ENCODE peak calls at places on chromosomes 1 and 21, in four cellular contexts. D is MCF 10A, I is GM06990, X is cardiac fibroblast. H is an unnamed sample.

GRCh38 chr1:112988367-112988766 is 32.4 kb upstream of the SLC16A1 start:
- DNase-seq in X (no peak), I (no peak), D (peak), H (no peak)

GRCh38 chr1:186615332-186615731 is 64.9 kb downstream of the PTGS2 start:
- DNase-seq in D (no peak), I (no peak), X (no peak), H (no peak)

GRCh38 chr1:59434336-59434735 is 137.4 kb downstream of the FGGY start:
- DNase-seq in D (peak), I (no peak), X (peak), H (no peak)

GRCh38 chr21:30209571-30209970 is 6.3 kb downstream of the CLDN8 start:
- DNase-seq in X (peak), D (peak), I (no peak), H (no peak)

GRCh38 chr21:35179990-35180557 is 131.0 kb upstream of the RUNX1 start:
- DNase-seq in X (peak), I (no peak), D (peak), H (no peak)

GRCh38 chr21:38440746-38441145 is 57.5 kb downstream of the ERG start:
- DNase-seq in I (no peak), D (peak), X (peak), H (no peak)

GRCh38 chr1:118300808-118301207 is 115.8 kb upstream of the SPAG17 start:
- DNase-seq in D (no peak), X (no peak), I (no peak), H (no peak)

GRCh38 chr1:234683856-234684632 is 74.1 kb upstream of the IRF2BP2 start:
- DNase-seq in D (peak), X (peak), I (no peak), H (peak)

GRCh38 chr1:27650527-27651175 is 15.7 kb upstream of the FGR start:
- DNase-seq in D (peak), X (peak), I (no peak), H (no peak)

GRCh38 chr1:158067651-158068050 is 74.2 kb downstream of the KIRREL1 start:
- DNase-seq in I (no peak), X (peak), D (no peak), H (no peak)

GRCh38 chr21:34635307-34635706 is 20.4 kb upstream of the RCAN1 start:
- DNase-seq in I (no peak), X (no peak), D (no peak), H (no peak)

GRCh38 chr21:33123396-33124120 is 53.6 kb downstream of the OLIG1 start:
- DNase-seq in X (no peak), I (no peak), D (peak), H (no peak)

GRCh38 chr1:115469703-115470476 is 131.8 kb upstream of the NGF start:
- DNase-seq in I (no peak), D (peak), X (peak), H (peak)

GRCh38 chr1:209652873-209653401 is 712 bp upstream of the LAMB3 start:
- DNase-seq in D (peak), I (no peak), X (peak), H (no peak)

GRCh38 chr1:174971902-174972301 is 27.8 kb upstream of the CACYBP start:
- DNase-seq in I (no peak), D (no peak), X (no peak), H (no peak)

GRCh38 chr1:111739222-111739983 is at the start of gene INKA2:
- DNase-seq in X (peak), D (peak), I (peak), H (peak)

GRCh38 chr1:205329719-205330118 is 8.2 kb upstream of the NUAK2 start:
- DNase-seq in I (no peak), D (no peak), X (no peak), H (no peak)

GRCh38 chr1:196160066-196160795 is 448.0 kb downstream of the KCNT2 start:
- DNase-seq in I (no peak), X (peak), D (peak), H (no peak)

GRCh38 chr1:3568815-3569435 is 42.4 kb downstream of the MEGF6 start:
- DNase-seq in D (no peak), X (no peak), I (no peak), H (no peak)

GRCh38 chr1:172837816-172838680 is 179.1 kb downstream of the FASLG start:
- DNase-seq in D (peak), I (peak), X (no peak), H (no peak)

GRCh38 chr1:112575154-112575804 is 43.7 kb downstream of the ST7L start:
- DNase-seq in D (peak), X (peak), I (no peak), H (no peak)

GRCh38 chr21:29712818-29713217 is 227.0 kb downstream of the GRIK1 start:
- DNase-seq in D (no peak), X (peak), I (no peak), H (no peak)

GRCh38 chr1:212074856-212075255 is 39.3 kb downstream of the DTL start:
- DNase-seq in I (no peak), D (no peak), X (no peak), H (no peak)

GRCh38 chr1:248852548-248852947 is 6.3 kb downstream of the ZNF692 start:
- DNase-seq in D (no peak), X (no peak), I (no peak), H (no peak)

GRCh38 chr1:6225651-6226050 is 10.1 kb downstream of the ICMT start:
- DNase-seq in I (no peak), D (no peak), X (no peak), H (no peak)

GRCh38 chr1:226903819-226904710 is 33.6 kb downstream of the PSEN2 start:
- DNase-seq in D (peak), I (no peak), X (peak), H (no peak)

GRCh38 chr1:161440312-161440894 is 64.9 kb upstream of the FCGR2A start:
- DNase-seq in X (peak), I (peak), D (peak), H (peak)

GRCh38 chr21:42209801-42210479 is 9.0 kb upstream of the ABCG1 start:
- DNase-seq in I (no peak), D (no peak), X (no peak), H (no peak)

GRCh38 chr1:89590341-89591080 is 42.4 kb upstream of the LRRC8C start:
- DNase-seq in X (no peak), I (no peak), D (peak), H (no peak)

GRCh38 chr1:44237721-44238457 is 24.6 kb downstream of the DMAP1 start:
- DNase-seq in D (no peak), I (peak), X (peak), H (peak)

DNA sequence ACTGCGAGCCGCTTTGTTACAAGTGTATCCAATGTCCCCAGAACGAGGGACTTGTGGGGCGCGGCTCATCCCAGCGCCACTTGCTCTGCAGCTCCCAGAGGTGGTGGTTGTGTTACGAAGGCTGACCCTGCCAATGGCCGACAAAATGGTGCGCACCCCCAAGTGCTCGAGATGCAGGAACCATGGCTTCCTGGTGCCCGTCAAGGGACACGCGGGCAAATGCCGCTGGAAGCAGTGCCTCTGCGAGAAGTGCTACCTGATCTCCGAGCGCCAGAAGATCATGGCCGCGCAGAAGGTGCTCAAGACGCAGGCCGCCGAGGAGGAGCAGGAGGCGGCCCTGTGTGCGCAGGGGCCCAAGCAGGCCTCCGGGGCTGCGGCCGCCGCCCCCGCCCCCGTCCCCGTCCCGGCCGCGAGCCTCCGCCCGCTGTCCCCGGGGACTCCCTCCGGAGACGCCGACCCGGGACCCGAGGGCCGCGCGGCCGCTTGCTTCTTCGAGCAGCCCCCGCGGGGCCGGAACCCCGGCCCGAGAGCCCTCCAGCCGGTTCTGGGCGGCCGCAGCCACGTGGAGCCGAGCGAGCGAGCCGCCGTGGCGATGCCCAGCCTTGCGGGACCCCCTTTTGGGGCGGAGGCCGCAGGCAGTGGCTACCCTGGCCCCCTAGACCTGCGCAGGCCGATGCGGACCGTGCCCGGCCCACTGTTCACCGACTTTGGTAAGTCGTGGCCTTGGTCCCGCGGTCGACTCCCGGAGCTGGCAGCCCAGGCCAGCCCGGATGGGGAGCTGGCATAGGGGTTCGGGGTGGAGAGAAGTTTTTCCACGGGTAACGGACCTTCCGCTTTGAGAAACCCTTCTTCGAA is at the start of gene DMRTB1:
- DNase-seq in D (no peak), X (no peak), I (no peak), H (peak)
- TF ChIP-seq CTCF in D (no peak), X (no peak), I (no peak), H (no peak)

DNA sequence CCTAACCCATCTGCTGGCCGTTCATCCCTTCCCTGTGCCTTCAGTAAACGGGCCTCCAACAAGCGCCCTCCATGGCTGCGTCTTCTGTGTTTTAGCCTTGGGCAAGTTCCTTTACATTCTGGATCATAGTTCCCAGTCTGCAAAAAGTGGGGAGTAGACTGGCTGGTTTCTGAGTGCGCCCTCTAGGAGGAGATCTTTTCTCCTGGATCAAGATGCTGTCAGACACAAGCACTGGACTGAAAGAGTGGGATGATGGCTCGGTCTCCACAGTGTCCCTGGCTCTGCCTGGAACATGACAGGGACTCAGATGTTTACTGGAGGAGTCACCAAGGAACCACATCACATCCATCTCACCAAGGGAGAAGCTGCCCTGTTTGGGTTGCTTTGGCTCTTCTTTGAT is 88.8 kb downstream of the PRDM2 start:
- DNase-seq in X (no peak), D (no peak), I (no peak), H (no peak)
- TF ChIP-seq CTCF in X (no peak), D (no peak), I (no peak), H (no peak)

GRCh38 chr1:180920702-180921101 is 8.0 kb downstream of the KIAA1614 start:
- DNase-seq in D (no peak), I (no peak), X (no peak), H (no peak)
- TF ChIP-seq CTCF in D (peak), I (peak), X (peak), H (no peak)

GRCh38 chr1:54273837-54274192 is 73.8 kb downstream of the MRPL37 start:
- DNase-seq in D (no peak), I (no peak), X (peak), H (no peak)

GRCh38 chr1:54274881-54275280 is 74.9 kb downstream of the MRPL37 start:
- DNase-seq in X (no peak), I (no peak), D (no peak), H (no peak)

GRCh38 chr1:54276617-54277450 is 76.9 kb downstream of the MRPL37 start:
- DNase-seq in X (no peak), D (no peak), I (no peak), H (no peak)

GRCh38 chr1:54274448-54274847 is 74.5 kb downstream of the MRPL37 start:
- DNase-seq in I (no peak), D (no peak), X (no peak), H (no peak)

DNA sequence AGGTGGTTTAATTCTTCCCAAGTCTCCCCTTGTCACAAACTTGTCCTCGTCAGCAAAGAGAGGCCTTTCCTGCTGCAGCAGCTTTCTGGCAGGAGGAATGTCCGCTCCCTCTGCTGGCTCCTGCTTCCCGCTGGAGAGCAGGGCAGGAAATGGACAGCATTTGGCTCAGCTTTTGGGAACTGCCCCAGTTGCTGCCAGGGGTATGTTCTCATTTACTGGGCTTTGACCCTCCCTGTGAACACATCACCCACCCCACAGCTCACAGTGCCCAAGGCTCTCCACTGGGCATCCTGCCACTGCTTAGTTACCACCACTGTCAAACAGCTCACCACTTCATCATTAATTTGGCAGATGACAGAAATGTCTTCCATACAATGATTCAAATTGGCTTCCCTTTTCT is 75.4 kb downstream of the MRPL37 start:
- DNase-seq in D (peak), I (no peak), X (peak), H (no peak)
- TF ChIP-seq CTCF in D (no peak), I (no peak), X (peak), H (peak)

DNA sequence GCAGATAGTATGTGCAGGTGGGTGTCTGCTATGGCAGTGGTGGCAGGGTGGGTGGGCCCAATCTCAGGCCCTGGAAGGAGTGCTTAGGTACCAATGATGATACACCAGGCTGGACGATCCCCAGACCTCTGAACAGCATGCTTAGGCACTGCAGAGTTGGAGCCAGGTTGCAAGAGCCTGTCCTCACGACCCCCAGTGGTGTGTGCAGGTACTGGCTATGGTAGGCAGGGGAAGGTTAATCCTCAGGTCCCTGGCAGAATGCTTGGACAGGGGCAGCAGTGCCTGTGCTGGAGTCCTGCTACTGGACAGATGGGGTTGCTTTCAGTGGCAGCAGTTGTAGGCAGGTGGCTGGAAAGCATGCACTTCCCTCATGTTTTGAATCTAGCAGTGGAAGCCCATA is 100.5 kb upstream of the NEK7 start:
- DNase-seq in D (peak), X (no peak), I (peak), H (no peak)
- TF ChIP-seq CTCF in D (peak), X (peak), I (peak), H (no peak)

GRCh38 chr1:41323243-41323642 is 38.0 kb upstream of the FOXO6 start:
- DNase-seq in D (peak), I (no peak), X (no peak), H (no peak)
- TF ChIP-seq CTCF in D (no peak), I (no peak), X (no peak), H (no peak)

DNA sequence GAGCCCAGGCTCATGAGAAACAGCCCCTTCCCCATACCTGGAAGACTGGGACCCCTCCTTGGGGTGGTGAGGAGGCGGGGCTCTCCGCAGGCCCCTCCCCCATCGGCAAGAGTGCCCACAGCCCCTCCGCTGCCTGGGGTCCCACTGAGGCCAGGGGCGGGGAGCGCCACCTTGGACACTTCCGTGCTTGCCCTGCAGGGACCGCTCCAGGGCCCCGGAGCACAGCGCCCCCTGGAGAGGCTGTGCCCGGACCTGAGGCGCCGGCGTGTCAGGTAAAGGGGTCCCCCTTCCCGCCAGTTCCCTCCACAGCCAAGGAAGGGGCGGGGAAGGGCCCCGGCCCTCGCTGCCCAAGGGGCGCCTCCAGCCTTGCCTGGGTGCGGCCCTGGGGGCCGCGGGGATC is 21.5 kb downstream of the INAVA start:
- DNase-seq in X (no peak), I (no peak), D (no peak), H (no peak)
- TF ChIP-seq CTCF in X (no peak), I (peak), D (peak), H (no peak)

GRCh38 chr1:37692078-37692833 is at the start of gene CDCA8:
- DNase-seq in X (peak), D (peak), I (peak), H (peak)
- TF ChIP-seq CTCF in X (peak), D (peak), I (peak), H (peak)

H was measured in upper lobe of left lung.